ENCODE peak calls at places on chromosomes 3 and 15, in four cellular contexts. One of them, this sample, is unnamed.

GRCh38 chr3:16401273-16401672 is 112.2 kb downstream of the RFTN1 start:
- DNase-seq in GM12878: no peak
- DNase-seq in HepG2: no peak
- DNase-seq in K562: no peak
- DNase-seq in this sample: no peak

GRCh38 chr3:157127268-157127667 is 32.7 kb downstream of the CCNL1 start:
- DNase-seq in GM12878: no peak
- DNase-seq in HepG2: no peak
- DNase-seq in K562: no peak
- DNase-seq in this sample: no peak

GRCh38 chr3:71087109-71088018 is 496.2 kb downstream of the FOXP1 start:
- DNase-seq in GM12878: peak
- DNase-seq in HepG2: peak
- DNase-seq in K562: no peak
- DNase-seq in this sample: no peak

GRCh38 chr3:39548282-39548681 is 80.8 kb downstream of the MOBP start:
- DNase-seq in GM12878: no peak
- DNase-seq in HepG2: no peak
- DNase-seq in K562: no peak
- DNase-seq in this sample: no peak

GRCh38 chr3:43290961-43291360 is 4.6 kb downstream of the SNRK start:
- DNase-seq in GM12878: no peak
- DNase-seq in HepG2: no peak
- DNase-seq in K562: no peak
- DNase-seq in this sample: no peak

GRCh38 chr3:25489858-25490591 is 62.0 kb downstream of the RARB start:
- DNase-seq in GM12878: no peak
- DNase-seq in HepG2: no peak
- DNase-seq in K562: no peak
- DNase-seq in this sample: no peak

GRCh38 chr3:45409369-45409768 is 21.0 kb downstream of the LARS2 start:
- DNase-seq in GM12878: no peak
- DNase-seq in HepG2: no peak
- DNase-seq in K562: no peak
- DNase-seq in this sample: no peak

GRCh38 chr3:13653631-13654279 is 104.8 kb downstream of the FBLN2 start:
- DNase-seq in GM12878: no peak
- DNase-seq in HepG2: no peak
- DNase-seq in K562: peak
- DNase-seq in this sample: no peak

GRCh38 chr15:74391604-74392401 is 24.4 kb upstream of the CYP11A1 start:
- DNase-seq in GM12878: no peak
- DNase-seq in HepG2: no peak
- DNase-seq in K562: no peak
- DNase-seq in this sample: no peak

GRCh38 chr15:52280326-52281084 is 15.1 kb downstream of the MYO5C start:
- DNase-seq in GM12878: no peak
- DNase-seq in HepG2: peak
- DNase-seq in K562: no peak
- DNase-seq in this sample: no peak

GRCh38 chr15:23514492-23514891 is 51.0 kb upstream of the MKRN3 start:
- DNase-seq in GM12878: no peak
- DNase-seq in HepG2: no peak
- DNase-seq in K562: peak
- DNase-seq in this sample: no peak

GRCh38 chr3:27454461-27454860 is 29.7 kb downstream of the SLC4A7 start:
- DNase-seq in GM12878: no peak
- DNase-seq in HepG2: no peak
- DNase-seq in K562: no peak
- DNase-seq in this sample: no peak

GRCh38 chr3:27451845-27452244 is 32.3 kb downstream of the SLC4A7 start:
- DNase-seq in GM12878: no peak
- DNase-seq in HepG2: no peak
- DNase-seq in K562: no peak
- DNase-seq in this sample: no peak

GRCh38 chr3:27449530-27450150 is 34.5 kb downstream of the SLC4A7 start:
- DNase-seq in GM12878: no peak
- DNase-seq in HepG2: peak
- DNase-seq in K562: no peak
- DNase-seq in this sample: no peak

GRCh38 chr3:27452368-27453090 is 31.7 kb downstream of the SLC4A7 start:
- DNase-seq in GM12878: no peak
- DNase-seq in HepG2: peak
- DNase-seq in K562: no peak
- DNase-seq in this sample: no peak

GRCh38 chr3:27451261-27451660 is 32.9 kb downstream of the SLC4A7 start:
- DNase-seq in GM12878: no peak
- DNase-seq in HepG2: no peak
- DNase-seq in K562: no peak
- DNase-seq in this sample: no peak
- TF ChIP-seq KDM1A in GM12878: no peak
- TF ChIP-seq KDM1A in HepG2: no peak
- TF ChIP-seq KDM1A in K562: no peak
- TF ChIP-seq KDM1A in this sample: no peak

DNA sequence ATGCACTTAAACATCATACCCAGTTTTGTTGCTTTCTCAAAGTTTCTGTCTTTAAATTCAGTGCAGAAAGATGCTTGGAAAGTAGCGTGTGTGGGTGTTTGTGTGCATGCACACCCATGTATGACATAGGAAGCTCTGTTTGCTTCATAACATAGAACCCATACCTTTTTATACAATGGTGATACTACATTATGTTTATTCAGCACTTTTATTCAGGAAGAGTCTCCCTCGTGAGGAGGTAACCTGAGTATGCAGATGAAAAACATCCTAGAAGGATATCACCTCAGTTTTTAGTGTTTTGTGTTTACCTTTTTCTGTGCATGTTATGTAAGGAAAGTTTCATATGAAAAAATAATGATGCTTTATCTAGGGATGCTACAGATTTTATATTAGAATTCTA is 111.2 kb downstream of the SST start:
- DNase-seq in GM12878: no peak
- DNase-seq in HepG2: no peak
- DNase-seq in K562: no peak
- DNase-seq in this sample: no peak
- TF ChIP-seq CEBPB in GM12878: no peak
- TF ChIP-seq CEBPB in HepG2: no peak
- TF ChIP-seq CEBPB in K562: no peak
- TF ChIP-seq CEBPB in this sample: no peak

GRCh38 chr3:149968216-149968615 is 2.5 kb downstream of the PFN2 start:
- DNase-seq in GM12878: no peak
- DNase-seq in HepG2: no peak
- DNase-seq in K562: no peak
- DNase-seq in this sample: no peak

GRCh38 chr3:149969945-149970715 is 565 bp downstream of the PFN2 start:
- DNase-seq in GM12878: peak
- DNase-seq in HepG2: peak
- DNase-seq in K562: no peak
- DNase-seq in this sample: peak

GRCh38 chr3:149969110-149969944 is 1.4 kb downstream of the PFN2 start:
- DNase-seq in GM12878: no peak
- DNase-seq in HepG2: peak
- DNase-seq in K562: peak
- DNase-seq in this sample: peak

GRCh38 chr3:149971403-149972075 is 844 bp upstream of the PFN2 start:
- DNase-seq in GM12878: no peak
- DNase-seq in HepG2: peak
- DNase-seq in K562: peak
- DNase-seq in this sample: peak

GRCh38 chr3:149970716-149971402 is at the start of gene PFN2:
- DNase-seq in GM12878: no peak
- DNase-seq in HepG2: peak
- DNase-seq in K562: peak
- DNase-seq in this sample: peak
- TF ChIP-seq REST in GM12878: no peak
- TF ChIP-seq REST in HepG2: no peak
- TF ChIP-seq REST in K562: no peak
- TF ChIP-seq REST in this sample: no peak

GRCh38 chr15:39756806-39757522 is 25.7 kb downstream of the FSIP1 start:
- DNase-seq in GM12878: no peak
- DNase-seq in HepG2: peak
- DNase-seq in K562: peak
- DNase-seq in this sample: no peak
- TF ChIP-seq KDM1A in GM12878: no peak
- TF ChIP-seq KDM1A in HepG2: no peak
- TF ChIP-seq KDM1A in K562: no peak
- TF ChIP-seq KDM1A in this sample: no peak

GRCh38 chr3:53890726-53891499 is 746 bp downstream of the SELENOK start:
- DNase-seq in GM12878: no peak
- DNase-seq in HepG2: peak
- DNase-seq in K562: peak
- DNase-seq in this sample: peak
- TF ChIP-seq CEBPB in GM12878: no peak
- TF ChIP-seq CEBPB in HepG2: no peak
- TF ChIP-seq CEBPB in K562: no peak
- TF ChIP-seq CEBPB in this sample: no peak

DNA sequence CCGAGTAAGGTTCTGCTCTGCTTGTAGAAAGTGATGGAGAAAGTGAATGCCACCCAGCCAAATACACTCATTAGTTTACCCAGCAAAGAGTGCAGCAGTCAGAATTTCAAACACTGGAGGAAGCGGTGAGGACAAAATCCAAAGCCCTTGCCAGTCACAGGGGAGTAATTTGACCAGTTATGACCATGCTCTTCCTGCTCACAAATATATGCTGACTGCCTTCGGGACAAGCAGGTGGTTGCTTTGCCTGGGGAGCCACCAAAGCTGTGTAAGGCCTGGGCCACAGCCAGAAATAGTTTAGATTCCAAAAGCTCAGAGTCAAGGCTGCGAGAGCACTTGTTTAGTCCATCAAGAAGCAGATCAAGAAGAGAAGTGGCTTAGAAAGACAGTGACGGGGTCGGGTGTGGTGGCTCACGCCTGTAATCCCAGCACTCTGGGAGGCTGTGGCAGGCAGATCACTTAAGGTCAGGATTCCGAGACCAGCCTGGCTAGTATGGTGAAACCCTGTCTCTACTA is 51.0 kb upstream of the ATP13A3 start:
- DNase-seq in GM12878: no peak
- DNase-seq in HepG2: peak
- DNase-seq in K562: no peak
- DNase-seq in this sample: no peak
- TF ChIP-seq REST in GM12878: no peak
- TF ChIP-seq REST in HepG2: no peak
- TF ChIP-seq REST in K562: no peak
- TF ChIP-seq REST in this sample: no peak

GRCh38 chr3:131903988-131904415 is 130.8 kb downstream of the CPNE4 start:
- DNase-seq in GM12878: no peak
- DNase-seq in HepG2: peak
- DNase-seq in K562: no peak
- DNase-seq in this sample: peak
- TF ChIP-seq KDM1A in GM12878: no peak
- TF ChIP-seq KDM1A in HepG2: no peak
- TF ChIP-seq KDM1A in K562: no peak
- TF ChIP-seq KDM1A in this sample: no peak

GRCh38 chr15:90184119-90184785 is 16.9 kb upstream of the SEMA4B start:
- DNase-seq in GM12878: peak
- DNase-seq in HepG2: peak
- DNase-seq in K562: peak
- DNase-seq in this sample: peak
- TF ChIP-seq CEBPB in GM12878: no peak
- TF ChIP-seq CEBPB in HepG2: no peak
- TF ChIP-seq CEBPB in K562: peak
- TF ChIP-seq CEBPB in this sample: no peak

GRCh38 chr3:83454353-83454752 is 1504.4 kb upstream of the CADM2 start:
- DNase-seq in GM12878: no peak
- DNase-seq in HepG2: no peak
- DNase-seq in K562: no peak
- DNase-seq in this sample: no peak

GRCh38 chr3:83457516-83457915 is 1501.3 kb upstream of the CADM2 start:
- DNase-seq in GM12878: no peak
- DNase-seq in HepG2: no peak
- DNase-seq in K562: no peak
- DNase-seq in this sample: no peak

DNA sequence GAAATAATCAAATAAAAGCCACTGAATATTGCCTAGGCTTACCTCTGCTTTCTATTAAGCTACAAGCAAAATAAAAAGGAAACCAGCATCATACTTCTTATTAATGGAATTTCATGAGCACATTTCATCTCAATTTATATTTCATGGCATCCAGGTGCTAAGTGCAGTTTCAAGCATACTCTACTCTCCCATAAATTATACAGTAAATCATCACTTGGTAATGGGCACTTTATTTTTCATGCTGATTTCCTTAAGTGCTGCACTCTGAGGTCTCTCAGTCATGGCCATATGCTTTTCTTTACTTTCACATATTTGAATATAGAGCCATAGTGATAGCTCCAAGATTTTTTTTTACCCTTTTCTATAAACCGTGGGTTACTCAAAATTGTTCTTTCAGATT is 1505.8 kb upstream of the CADM2 start:
- DNase-seq in GM12878: no peak
- DNase-seq in HepG2: no peak
- DNase-seq in K562: no peak
- DNase-seq in this sample: no peak
- TF ChIP-seq REST in GM12878: no peak
- TF ChIP-seq REST in HepG2: no peak
- TF ChIP-seq REST in K562: no peak
- TF ChIP-seq REST in this sample: no peak

DNA sequence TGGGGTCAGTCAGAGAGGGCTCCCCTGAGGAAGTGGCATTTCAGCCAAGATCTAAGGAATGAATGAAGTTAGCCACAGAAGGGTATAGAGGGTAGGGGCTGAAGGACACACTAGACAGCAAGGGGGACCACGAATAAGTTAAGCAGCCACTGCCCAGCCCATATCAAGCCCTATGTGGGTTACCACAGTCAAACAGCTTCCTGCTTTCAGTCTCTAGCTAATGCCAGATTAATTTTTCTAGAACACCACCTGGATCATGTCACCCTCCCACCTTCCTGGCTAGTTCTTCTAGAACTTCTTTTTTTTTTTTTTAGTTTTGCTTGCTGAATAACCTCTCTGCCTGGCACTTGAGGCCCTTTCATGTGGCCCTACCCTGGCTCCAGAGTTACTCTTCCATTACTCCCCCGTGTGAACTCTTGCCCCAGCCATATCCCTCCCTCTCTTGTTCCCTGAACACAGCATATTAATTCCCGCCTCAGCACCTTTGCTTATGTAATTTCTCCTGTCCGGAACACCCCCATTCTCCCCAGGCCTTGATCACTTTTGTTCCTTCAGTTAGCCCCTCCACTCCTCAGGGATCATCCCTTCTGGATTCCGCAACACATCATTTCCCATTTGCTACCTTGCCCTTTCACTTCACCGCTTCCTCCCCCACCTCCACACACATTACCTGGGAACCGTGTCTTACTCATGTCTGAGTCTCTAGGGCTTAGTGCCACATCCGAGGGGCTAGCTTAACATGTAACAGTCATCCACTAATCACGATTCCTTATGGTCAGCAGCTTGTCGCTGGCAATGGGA is 20.6 kb upstream of the BNC1 start:
- DNase-seq in GM12878: no peak
- DNase-seq in HepG2: no peak
- DNase-seq in K562: no peak
- DNase-seq in this sample: no peak
- TF ChIP-seq KDM1A in GM12878: no peak
- TF ChIP-seq KDM1A in HepG2: no peak
- TF ChIP-seq KDM1A in K562: no peak
- TF ChIP-seq KDM1A in this sample: no peak

This sample was measured in A549.